ENCODE peak calls at places on chromosomes 16 and 17, in ten cellular contexts. I, D, Q, K, P, A, V, F, T and N are unnamed samples.

GRCh38 chr16:57513371-57514102 is 22.8 kb downstream of the CCDC102A start:
- DNase-seq in I (no peak), D (no peak), Q (no peak), K (no peak), P (no peak), A (no peak), V (no peak), F (no peak), T (no peak), N (no peak)

GRCh38 chr16:55655709-55656694 is at the start of gene SLC6A2:
- DNase-seq in I (no peak), D (peak; percentile 29), Q (no peak), K (no peak), P (no peak), A (peak; percentile 3), V (no peak), F (no peak), T (no peak), N (no peak)

GRCh38 chr16:89110641-89111040 is 17.0 kb downstream of the ACSF3 start:
- DNase-seq in I (no peak), D (no peak), Q (no peak), K (no peak), P (no peak), A (no peak), V (no peak), F (no peak), T (no peak), N (no peak)

GRCh38 chr16:20839504-20839903 is 33.2 kb downstream of the REXO5 start:
- DNase-seq in I (no peak), D (no peak), Q (no peak), K (no peak), P (no peak), A (no peak), V (no peak), F (no peak), T (no peak), N (no peak)

GRCh38 chr17:45768000-45768399 is 16.1 kb upstream of the CRHR1 start:
- DNase-seq in I (no peak), D (no peak), Q (no peak), K (no peak), P (no peak), A (no peak), V (no peak), F (no peak), T (no peak), N (no peak)

GRCh38 chr17:76138234-76138895 is 2.7 kb downstream of the FOXJ1 start:
- DNase-seq in I (no peak), D (no peak), Q (peak; percentile 78), K (no peak), P (no peak), A (no peak), V (no peak), F (peak; percentile 75), T (peak; percentile 40), N (no peak)

GRCh38 chr16:67281536-67282446 is 2.5 kb downstream of the PLEKHG4 start:
- DNase-seq in I (no peak), D (no peak), Q (no peak), K (no peak), P (no peak), A (no peak), V (no peak), F (no peak), T (no peak), N (no peak)

GRCh38 chr16:25256821-25257503 is 683 bp downstream of the ZKSCAN2 start:
- DNase-seq in I (no peak), D (no peak), Q (no peak), K (no peak), P (peak; percentile 25), A (no peak), V (no peak), F (peak; percentile 25), T (peak; percentile 6), N (peak; percentile 7)

GRCh38 chr16:993731-994130 is 12.2 kb downstream of the SOX8 start:
- DNase-seq in I (no peak), D (no peak), Q (no peak), K (no peak), P (no peak), A (no peak), V (no peak), F (no peak), T (no peak), N (no peak)

GRCh38 chr17:42337442-42337841 is 49.1 kb downstream of the STAT5A start:
- DNase-seq in I (no peak), D (no peak), Q (no peak), K (no peak), P (no peak), A (no peak), V (no peak), F (no peak), T (no peak), N (no peak)